ENCODE peak calls at places on chromosomes 5 and 9, in five cellular contexts. Q is Peyer's patch, U is neural crest cell, L is left ventricle myocardium inferior, J is fibroblast of pulmonary artery. G is an unnamed sample.

GRCh38 chr9:91164724-91165520 is 196.8 kb downstream of the AUH start:
- DNase-seq in Q (peak), J (peak), U (no peak), L (peak), G (no peak)

GRCh38 chr9:69945671-69946141 is 97.9 kb upstream of the MAMDC2 start:
- DNase-seq in U (no peak), J (peak), Q (no peak), L (peak), G (no peak)

GRCh38 chr5:112217847-112218579 is 201.1 kb downstream of the EPB41L4A start:
- DNase-seq in L (no peak), U (no peak), Q (no peak), J (no peak), G (no peak)

GRCh38 chr5:164002653-164003052 is 497.2 kb downstream of the MAT2B start:
- DNase-seq in Q (no peak), L (no peak), J (no peak), U (no peak), G (no peak)

GRCh38 chr9:132903574-132904495 is 25.1 kb downstream of the SPACA9 start:
- DNase-seq in U (no peak), Q (no peak), J (no peak), L (no peak), G (no peak)

GRCh38 chr5:122981846-122982245 is 54.7 kb downstream of the PPIC start:
- DNase-seq in J (peak), U (no peak), Q (no peak), L (no peak), G (no peak)

GRCh38 chr5:73218552-73219171 is 45.7 kb downstream of the TMEM174 start:
- DNase-seq in J (peak), U (no peak), Q (no peak), L (no peak), G (no peak)

GRCh38 chr5:125928663-125929062 is 494.5 kb upstream of the GRAMD2B start:
- DNase-seq in J (peak), U (no peak), Q (no peak), L (no peak), G (no peak)

GRCh38 chr5:60522299-60522915 is 177.6 kb downstream of the DEPDC1B start:
- DNase-seq in Q (no peak), L (no peak), J (peak), U (no peak), G (no peak)

GRCh38 chr5:59164041-59164830 is 581.4 kb downstream of the RAB3C start:
- DNase-seq in U (no peak), J (no peak), Q (no peak), L (no peak), G (no peak)

GRCh38 chr5:76601470-76601869 is 21.7 kb downstream of the F2RL2 start:
- DNase-seq in L (no peak), J (peak), U (no peak), Q (no peak), G (no peak)

GRCh38 chr9:32728181-32728580 is 55.2 kb upstream of the TMEM215 start:
- DNase-seq in U (no peak), Q (no peak), L (no peak), J (no peak), G (no peak)

GRCh38 chr5:79825802-79826201 is 136.2 kb downstream of the CMYA5 start:
- DNase-seq in J (no peak), Q (no peak), L (no peak), U (no peak), G (no peak)

GRCh38 chr9:70197384-70198039 is 61.3 kb upstream of the SMC5 start:
- DNase-seq in L (no peak), J (peak), Q (no peak), U (no peak), G (no peak)

GRCh38 chr9:83182071-83182470 is 119.1 kb upstream of the RASEF start:
- DNase-seq in U (no peak), L (no peak), J (no peak), Q (no peak), G (no peak)

GRCh38 chr5:9350301-9350797 is 195.5 kb downstream of the SEMA5A start:
- DNase-seq in Q (no peak), L (no peak), U (no peak), J (peak), G (no peak)

GRCh38 chr9:33162721-33163311 is 4.3 kb downstream of the B4GALT1 start:
- DNase-seq in J (peak), L (peak), U (no peak), Q (no peak), G (no peak)

GRCh38 chr9:136487672-136488071 is 4.8 kb upstream of the SEC16A start:
- DNase-seq in L (no peak), Q (no peak), U (no peak), J (no peak), G (no peak)

GRCh38 chr5:160506006-160507004 is 84.7 kb downstream of the PTTG1 start:
- DNase-seq in Q (peak), L (no peak), U (peak), J (peak), G (no peak)

GRCh38 chr9:18297532-18297872 is 176.5 kb upstream of the ADAMTSL1 start:
- DNase-seq in J (no peak), L (no peak), U (no peak), Q (no peak), G (no peak)

GRCh38 chr5:122493091-122493775 is 181.2 kb downstream of the SNCAIP start:
- DNase-seq in Q (no peak), U (no peak), L (peak), J (no peak), G (no peak)

GRCh38 chr5:40378431-40379175 is 301.1 kb upstream of the PTGER4 start:
- DNase-seq in Q (no peak), J (no peak), U (no peak), L (no peak), G (no peak)

DNA sequence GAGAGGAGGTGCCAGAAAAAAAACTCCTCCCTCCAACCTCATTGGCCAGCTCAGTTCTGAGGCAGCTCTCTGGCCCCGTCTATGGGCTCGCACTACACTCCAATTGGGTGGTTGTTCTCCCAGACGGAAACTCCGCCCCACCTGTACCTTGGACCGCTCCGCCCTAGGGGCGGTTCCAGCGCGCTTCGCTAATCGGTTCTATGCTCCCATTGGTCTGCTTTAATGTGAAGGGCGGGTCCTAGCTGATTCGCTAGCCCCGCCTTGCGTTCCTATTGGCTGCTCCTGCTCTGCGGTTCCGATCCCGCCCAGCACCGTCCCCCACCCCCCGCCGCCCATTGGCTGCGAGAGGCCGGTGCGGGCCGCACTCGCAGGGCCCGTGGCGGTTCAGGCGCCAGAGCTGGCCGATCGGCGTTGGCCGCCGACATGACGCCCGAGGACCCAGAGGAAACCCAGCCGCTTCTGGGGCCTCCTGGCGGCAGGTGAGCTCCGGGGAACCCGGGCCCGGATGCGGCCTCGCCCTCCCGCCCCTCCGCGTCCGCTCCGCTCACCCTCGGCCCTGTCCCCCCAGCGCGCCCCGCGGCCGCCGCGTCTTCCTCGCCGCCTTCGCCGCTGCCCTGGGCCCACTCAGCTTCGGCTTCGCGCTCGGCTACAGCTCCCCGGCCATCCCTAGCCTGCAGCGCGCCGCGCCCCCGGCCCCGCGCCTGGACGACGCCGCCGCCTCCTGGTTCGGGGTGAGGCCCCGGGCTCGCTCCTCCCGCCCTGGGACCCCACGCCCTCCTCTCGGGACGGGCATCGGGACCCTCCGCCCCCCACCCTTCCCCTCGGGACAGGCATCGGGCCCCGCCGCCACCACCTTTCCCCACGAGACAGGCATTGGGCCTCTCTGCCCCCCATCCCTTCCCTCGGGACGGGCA is at the start of gene SLC2A8:
- DNase-seq in J (peak), U (peak), Q (peak), L (peak), G (no peak)
- TF ChIP-seq CTCF in J (no peak), U (peak), Q (peak), L (peak), G (no peak)

GRCh38 chr5:151002681-151003502 is 17.5 kb upstream of the GPX3 start:
- DNase-seq in Q (no peak), U (no peak), L (no peak), J (no peak), G (no peak)

GRCh38 chr5:151004499-151004898 is 15.9 kb upstream of the GPX3 start:
- DNase-seq in L (no peak), Q (no peak), J (no peak), U (no peak), G (no peak)

GRCh38 chr5:151003503-151003860 is 16.9 kb upstream of the GPX3 start:
- DNase-seq in Q (no peak), L (no peak), U (no peak), J (no peak), G (no peak)

GRCh38 chr5:151001436-151001835 is 19.0 kb upstream of the GPX3 start:
- DNase-seq in L (no peak), U (no peak), Q (no peak), J (no peak), G (no peak)

GRCh38 chr5:151002250-151002649 is 18.1 kb upstream of the GPX3 start:
- DNase-seq in J (peak), L (no peak), U (no peak), Q (no peak), G (no peak)
- TF ChIP-seq CTCF in J (peak), L (peak), U (peak), Q (peak), G (peak)

GRCh38 chr9:4339357-4339756 is 39.5 kb upstream of the GLIS3 start:
- DNase-seq in L (peak), J (peak), U (peak), Q (peak), G (no peak)
- TF ChIP-seq CTCF in L (peak), J (peak), U (peak), Q (peak), G (peak)

GRCh38 chr5:115366223-115366622 is 69.8 kb upstream of the CCDC112 start:
- DNase-seq in J (peak), U (no peak), L (no peak), Q (no peak), G (no peak)
- TF ChIP-seq CTCF in J (peak), U (no peak), L (no peak), Q (no peak), G (no peak)

GRCh38 chr5:15334551-15335302 is 165.3 kb upstream of the FBXL7 start:
- DNase-seq in U (no peak), L (no peak), J (no peak), Q (no peak), G (no peak)
- TF ChIP-seq CTCF in U (no peak), L (no peak), J (no peak), Q (no peak), G (no peak)

DNA sequence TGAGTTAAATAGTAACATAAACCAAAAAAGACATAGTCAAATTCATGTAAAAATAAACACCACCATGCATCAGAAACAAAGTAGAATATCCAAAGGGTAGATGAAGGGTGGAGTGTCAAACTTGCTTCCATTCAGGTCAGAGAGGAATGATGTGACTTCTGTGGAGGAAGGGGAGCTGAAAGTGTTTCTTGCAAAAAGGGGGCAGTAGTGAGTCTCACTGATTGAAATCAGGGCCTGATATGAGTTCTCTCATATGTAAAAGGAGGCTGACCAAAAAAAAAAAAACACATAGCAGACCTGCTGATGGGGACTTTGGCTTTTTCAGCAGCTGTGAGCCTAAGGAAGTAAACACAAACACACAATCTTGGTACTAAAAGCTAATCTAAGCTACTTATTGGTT is 38.8 kb upstream of the RGMB start:
- DNase-seq in Q (no peak), L (no peak), J (no peak), U (no peak), G (no peak)
- TF ChIP-seq CTCF in Q (no peak), L (no peak), J (no peak), U (no peak), G (no peak)